ENCODE peak calls at places on chromosomes 5 and 9, in six cellular contexts. H is HCT116, V is SK-N-SH, T is GM12878, U is H1, L is HepG2. F is an unnamed sample.

GRCh38 chr9:134517069-134517680 is 124.4 kb upstream of the COL5A1 start:
- DNase-seq in H (no peak), V (no peak), T (no peak), U (no peak), L (no peak), F (no peak)

GRCh38 chr5:150497274-150497988 is 10.5 kb upstream of the NDST1 start:
- DNase-seq in H (peak), V (peak), T (no peak), U (no peak), L (no peak), F (no peak)

GRCh38 chr5:139243425-139243965 is 45.3 kb upstream of the SIL1 start:
- DNase-seq in H (no peak), V (no peak), T (no peak), U (no peak), L (no peak), F (no peak)

GRCh38 chr5:64923151-64923685 is 154.5 kb downstream of the CWC27 start:
- DNase-seq in H (no peak), V (no peak), T (no peak), U (no peak), L (no peak), F (no peak)

GRCh38 chr5:10543585-10544040 is 20.3 kb upstream of the ANKRD33B start:
- DNase-seq in H (no peak), V (no peak), T (no peak), U (no peak), L (no peak), F (no peak)

GRCh38 chr5:36369092-36369737 is 67.5 kb upstream of the RANBP3L start:
- DNase-seq in H (no peak), V (no peak), T (no peak), U (no peak), L (no peak), F (no peak)

GRCh38 chr9:5375790-5376477 is 36.3 kb upstream of the RLN1 start:
- DNase-seq in H (no peak), V (no peak), T (no peak), U (no peak), L (no peak), F (no peak)

GRCh38 chr5:39189297-39189955 is 29.9 kb downstream of the FYB1 start:
- DNase-seq in H (no peak), V (no peak), T (no peak), U (no peak), L (no peak), F (no peak)

GRCh38 chr9:114588150-114588663 is 638 bp downstream of the ATP6V1G1 start:
- DNase-seq in H (no peak), V (no peak), T (no peak), U (no peak), L (no peak), F (peak)

GRCh38 chr5:28488752-28489151 is 1450.4 kb upstream of the CDH9 start:
- DNase-seq in H (no peak), V (no peak), T (no peak), U (no peak), L (no peak), F (no peak)

GRCh38 chr5:58998539-58998938 is 415.7 kb downstream of the RAB3C start:
- DNase-seq in H (no peak), V (no peak), T (no peak), U (no peak), L (no peak), F (no peak)

GRCh38 chr9:136011703-136012496 is 50.7 kb upstream of the UBAC1 start:
- DNase-seq in H (no peak), V (peak), T (no peak), U (no peak), L (peak), F (no peak)

GRCh38 chr9:72557549-72557948 is 36.1 kb downstream of the TMC1 start:
- DNase-seq in H (peak), V (no peak), T (no peak), U (peak), L (peak), F (no peak)

GRCh38 chr9:136775191-136775590 is 10.9 kb upstream of the LCN15 start:
- DNase-seq in H (no peak), V (no peak), T (no peak), U (no peak), L (no peak), F (no peak)

GRCh38 chr9:114341152-114341830 is 11.6 kb downstream of the ORM2 start:
- DNase-seq in H (no peak), V (no peak), T (no peak), U (no peak), L (no peak), F (no peak)

GRCh38 chr5:37789991-37790390 is 49.9 kb downstream of the GDNF start:
- DNase-seq in H (no peak), V (no peak), T (no peak), U (no peak), L (no peak), F (no peak)

GRCh38 chr9:135338546-135338945 is 141.0 kb upstream of the PPP1R26 start:
- DNase-seq in H (no peak), V (no peak), T (no peak), U (no peak), L (no peak), F (no peak)

GRCh38 chr5:147911427-147911826 is 5.1 kb upstream of the C5orf46 start:
- DNase-seq in H (no peak), V (no peak), T (no peak), U (no peak), L (no peak), F (no peak)

GRCh38 chr9:136372561-136373299 is 739 bp downstream of the CARD9 start:
- DNase-seq in H (no peak), V (peak), T (no peak), U (no peak), L (peak), F (peak)

GRCh38 chr9:101791938-101792337 is 53.5 kb upstream of the GRIN3A start:
- DNase-seq in H (peak), V (peak), T (no peak), U (peak), L (peak), F (peak)

GRCh38 chr5:147904110-147904509 is 2.2 kb downstream of the C5orf46 start:
- DNase-seq in H (no peak), V (no peak), T (no peak), U (no peak), L (no peak), F (no peak)

DNA sequence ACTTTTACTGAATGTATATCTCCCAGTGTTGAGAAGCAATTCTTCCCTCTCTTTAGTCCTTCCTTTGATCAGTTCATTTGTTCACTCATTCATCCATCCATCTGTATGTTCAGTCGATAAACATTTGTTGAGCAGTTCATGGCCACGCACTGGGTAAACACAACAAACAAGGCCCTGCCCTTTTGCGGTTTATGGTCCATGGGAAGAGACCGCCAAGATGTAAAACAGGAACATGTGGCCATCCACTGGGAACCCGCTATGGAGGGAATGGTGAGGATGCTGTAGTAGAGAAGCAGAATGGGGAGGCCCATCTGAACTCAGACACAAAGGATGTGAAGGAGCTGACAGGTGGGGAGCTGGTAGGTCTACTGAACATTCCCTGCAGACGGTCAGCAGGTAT is 102.7 kb upstream of the SPRY4 start:
- DNase-seq in H (no peak), V (no peak), T (no peak), U (no peak), L (no peak), F (no peak)
- TF ChIP-seq JUND in H (no peak), V (no peak), T (no peak), U (no peak), L (no peak), F (no peak)

GRCh38 chr9:15936316-15936869 is 383.6 kb downstream of the CCDC171 start:
- DNase-seq in H (no peak), V (peak), T (no peak), U (no peak), L (no peak), F (no peak)
- TF ChIP-seq JUND in H (no peak), V (no peak), T (no peak), U (no peak), L (no peak), F (no peak)

GRCh38 chr5:98415663-98416062 is 357.8 kb upstream of the RGMB start:
- DNase-seq in H (no peak), V (no peak), T (no peak), U (no peak), L (no peak), F (no peak)
- TF ChIP-seq JUND in H (no peak), V (no peak), T (no peak), U (no peak), L (no peak), F (no peak)

GRCh38 chr9:93193373-93193725 is 9.4 kb downstream of the WNK2 start:
- DNase-seq in H (no peak), V (no peak), T (no peak), U (no peak), L (no peak), F (no peak)
- TF ChIP-seq JUND in H (no peak), V (no peak), T (no peak), U (no peak), L (no peak), F (no peak)

GRCh38 chr9:121360975-121361374 is 9.1 kb downstream of the STOM start:
- DNase-seq in H (no peak), V (no peak), T (no peak), U (no peak), L (no peak), F (no peak)
- TF ChIP-seq JUND in H (no peak), V (no peak), T (no peak), U (no peak), L (no peak), F (no peak)

GRCh38 chr5:154753792-154754191 is 1.4 kb upstream of the LARP1 start:
- DNase-seq in H (no peak), V (no peak), T (no peak), U (no peak), L (no peak), F (peak)
- TF ChIP-seq JUND in H (no peak), V (no peak), T (no peak), U (no peak), L (no peak), F (no peak)